ENCODE peak calls at places on chromosomes 7 and 10, in five cellular contexts. V, W, K, X and H are unnamed samples.

GRCh38 chr7:128221929-128222403 is 19.1 kb upstream of the LEP start:
- DNase-seq in V (no peak), X (no peak), W (no peak), K (no peak), H (no peak)

GRCh38 chr7:152762056-152762455 is 2.5 kb downstream of the ACTR3B start:
- DNase-seq in V (no peak), X (no peak), K (no peak), W (no peak), H (no peak)

GRCh38 chr7:1083729-1084657 is 3.9 kb upstream of the GPER1 start:
- DNase-seq in X (peak), W (no peak), K (no peak), V (no peak), H (no peak)

GRCh38 chr7:102260856-102261255 is 25.8 kb upstream of the SH2B2 start:
- DNase-seq in K (no peak), V (no peak), W (no peak), X (no peak), H (no peak)

GRCh38 chr10:6920072-6921019 is 340.3 kb upstream of the PRKCQ start:
- DNase-seq in X (peak), K (peak), V (peak), W (peak), H (peak)

GRCh38 chr10:48448796-48449195 is 142.3 kb downstream of the MAPK8 start:
- DNase-seq in W (no peak), K (no peak), X (no peak), V (no peak), H (no peak)

GRCh38 chr10:132877473-132877872 is 64.9 kb downstream of the CFAP46 start:
- DNase-seq in W (no peak), K (no peak), V (no peak), X (no peak), H (no peak)

GRCh38 chr7:106346678-106347217 is 62.0 kb upstream of the NAMPT start:
- DNase-seq in K (peak), V (no peak), X (no peak), W (peak), H (no peak)

GRCh38 chr7:102064361-102065025 is 222.2 kb upstream of the SH2B2 start:
- DNase-seq in V (no peak), W (no peak), K (no peak), X (no peak), H (no peak)

GRCh38 chr7:102431617-102432298 is 1.6 kb upstream of the ORAI2 start:
- DNase-seq in K (peak), X (no peak), V (no peak), W (peak), H (peak)